ENCODE peak calls at places on chromosomes 16 and 17, in eight cellular contexts. L, C, N, O, J, K, Y and D are unnamed samples.

GRCh38 chr17:559699-560378 is 154.8 kb downstream of the VPS53 start:
- DNase-seq in L (peak), O (no peak), N (peak), K (no peak), Y (peak), J (peak), C (no peak), D (peak)

GRCh38 chr17:3732171-3732570 is 8.5 kb downstream of the HASPIN start:
- DNase-seq in J (no peak), Y (no peak), K (no peak), O (no peak), L (no peak), N (peak), C (peak), D (no peak)

GRCh38 chr16:89187337-89188063 is 12.8 kb downstream of the SLC22A31 start:
- DNase-seq in N (no peak), Y (peak), L (no peak), K (no peak), C (no peak), J (no peak), O (no peak), D (no peak)

GRCh38 chr17:13024526-13025263 is 6.9 kb upstream of the ELAC2 start:
- DNase-seq in K (peak), O (no peak), J (peak), L (peak), C (peak), N (no peak), Y (peak), D (no peak)

GRCh38 chr17:42709561-42709960 is 27.2 kb downstream of the CNTNAP1 start:
- DNase-seq in Y (no peak), O (no peak), C (no peak), J (no peak), K (no peak), L (no peak), N (no peak), D (no peak)

GRCh38 chr17:70422862-70423261 is 253.5 kb downstream of the KCNJ2 start:
- DNase-seq in K (no peak), O (no peak), J (no peak), L (no peak), N (no peak), C (no peak), Y (no peak), D (no peak)

GRCh38 chr17:77849203-77849602 is 109.3 kb upstream of the TNRC6C start:
- DNase-seq in C (no peak), J (no peak), K (no peak), O (no peak), L (no peak), N (no peak), Y (no peak), D (no peak)

GRCh38 chr17:58487589-58488427 is at the start of gene HSF5:
- DNase-seq in Y (peak), N (no peak), C (peak), K (no peak), O (no peak), L (no peak), J (no peak), D (no peak)

GRCh38 chr17:14299261-14300093 is 1.4 kb upstream of the HS3ST3B1 start:
- DNase-seq in L (no peak), Y (peak), K (peak), N (peak), C (no peak), J (no peak), O (no peak), D (no peak)

GRCh38 chr17:2894782-2895181 is 98.5 kb downstream of the RAP1GAP2 start:
- DNase-seq in K (peak), O (no peak), C (no peak), N (no peak), Y (no peak), L (no peak), J (no peak), D (no peak)

GRCh38 chr16:88058817-88059216 is 107.6 kb downstream of the BANP start:
- DNase-seq in L (no peak), N (no peak), O (no peak), J (no peak), Y (no peak), K (no peak), C (no peak), D (no peak)

GRCh38 chr17:14046978-14047377 is 22.3 kb upstream of the COX10 start:
- DNase-seq in Y (no peak), J (no peak), O (no peak), K (no peak), L (no peak), C (no peak), N (no peak), D (no peak)

GRCh38 chr17:28916302-28916934 is 13.5 kb upstream of the DHRS13 start:
- DNase-seq in C (peak), K (peak), J (no peak), N (no peak), Y (peak), O (no peak), L (no peak), D (no peak)

GRCh38 chr16:75461575-75461974 is 2.9 kb downstream of the TMEM170A start:
- DNase-seq in C (no peak), K (no peak), Y (no peak), O (no peak), N (no peak), L (no peak), J (no peak), D (no peak)

GRCh38 chr17:38879878-38880727 is 10.2 kb downstream of the LASP1 start:
- DNase-seq in K (no peak), O (no peak), J (peak), N (peak), L (peak), Y (peak), C (no peak), D (no peak)

GRCh38 chr17:56822725-56823124 is 11.0 kb downstream of the C17orf67 start:
- DNase-seq in J (no peak), O (no peak), N (no peak), K (no peak), C (no peak), Y (no peak), L (no peak), D (no peak)

GRCh38 chr17:44850612-44851011 is 2.9 kb downstream of the HIGD1B start:
- DNase-seq in J (no peak), O (no peak), C (no peak), L (no peak), K (no peak), Y (no peak), N (no peak), D (no peak)

GRCh38 chr16:81739503-81739902 is 39.6 kb upstream of the PLCG2 start:
- DNase-seq in O (no peak), N (no peak), Y (no peak), K (no peak), J (no peak), L (no peak), C (peak), D (no peak)

GRCh38 chr16:85424260-85425060 is 188.7 kb upstream of the GSE1 start:
- DNase-seq in N (peak), K (peak), C (no peak), J (no peak), O (no peak), L (no peak), Y (no peak), D (no peak)

GRCh38 chr17:75750661-75751423 is 14.2 kb downstream of the GALK1 start:
- DNase-seq in O (no peak), J (no peak), N (no peak), C (no peak), L (no peak), Y (no peak), K (no peak), D (no peak)

GRCh38 chr16:66751135-66751991 is at the start of gene DYNC1LI2:
- DNase-seq in O (no peak), K (peak), C (peak), N (peak), J (no peak), Y (peak), L (peak), D (no peak)

GRCh38 chr17:48215583-48216139 is 108.1 kb downstream of the SNX11 start:
- DNase-seq in L (peak), K (peak), O (no peak), J (no peak), N (no peak), C (peak), Y (peak), D (no peak)

GRCh38 chr17:50184057-50184456 is 17.4 kb downstream of the COL1A1 start:
- DNase-seq in J (no peak), Y (peak), O (no peak), L (no peak), C (no peak), K (no peak), N (no peak), D (no peak)
- TF ChIP-seq CTCF in J (peak), Y (peak), O (no peak), L (no peak), C (no peak), K (no peak), N (peak), D (no peak)

DNA sequence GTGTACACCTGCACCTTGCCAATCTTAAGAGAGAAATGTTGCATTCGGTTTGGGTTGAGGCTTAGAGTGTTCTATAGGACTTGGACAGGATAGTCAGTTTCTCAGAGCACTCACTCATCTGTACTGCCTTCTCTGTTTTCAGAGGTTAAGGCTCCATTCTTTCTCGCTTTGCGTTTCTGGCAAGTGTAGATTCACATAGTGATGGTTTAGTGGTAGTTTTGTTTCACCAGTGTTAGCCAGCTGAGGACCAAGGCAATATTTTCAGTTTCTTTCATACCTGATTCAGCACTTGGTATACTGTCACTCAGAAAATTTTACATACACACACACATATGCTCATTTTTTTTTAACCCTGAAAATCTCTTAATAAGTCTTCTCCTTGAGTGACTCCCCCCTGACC is 1.3 kb downstream of the ATXN1L start:
- DNase-seq in C (peak), O (no peak), J (no peak), K (no peak), L (no peak), Y (no peak), N (no peak), D (no peak)
- H3K4me3 ChIP-seq in C (peak), O (no peak), J (peak), K (peak), L (peak), Y (peak), N (peak), D (peak)

GRCh38 chr16:87053016-87053982 is 263.9 kb downstream of the C16orf95 start:
- DNase-seq in Y (no peak), N (no peak), L (no peak), J (no peak), K (no peak), C (no peak), O (no peak), D (no peak)
- TF ChIP-seq CTCF in Y (peak), N (no peak), L (no peak), J (peak), K (no peak), C (no peak), O (no peak), D (no peak)

DNA sequence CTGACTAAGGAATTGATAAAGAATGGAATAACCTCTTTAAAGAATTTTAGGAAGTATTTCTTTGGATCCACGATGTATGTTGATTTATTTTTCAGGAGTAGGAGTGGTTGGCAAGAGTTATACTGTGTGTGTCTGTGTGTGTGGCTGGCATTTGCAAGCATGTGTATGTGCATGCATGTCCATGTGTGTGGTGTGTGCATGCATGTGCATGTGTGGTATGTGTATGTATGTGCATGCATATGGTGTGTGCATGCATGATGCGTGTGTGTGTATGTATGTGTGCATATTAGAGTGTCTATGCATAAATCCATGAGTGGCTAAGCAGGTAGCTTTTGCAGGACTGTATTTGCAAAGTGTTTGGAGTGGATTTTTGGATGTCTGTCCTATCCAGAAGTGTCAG is 120.8 kb downstream of the HS3ST2 start:
- DNase-seq in Y (no peak), J (no peak), N (no peak), K (no peak), O (no peak), C (no peak), L (no peak), D (no peak)
- H3K4me3 ChIP-seq in Y (no peak), J (no peak), N (no peak), K (no peak), O (no peak), C (no peak), L (no peak), D (no peak)

DNA sequence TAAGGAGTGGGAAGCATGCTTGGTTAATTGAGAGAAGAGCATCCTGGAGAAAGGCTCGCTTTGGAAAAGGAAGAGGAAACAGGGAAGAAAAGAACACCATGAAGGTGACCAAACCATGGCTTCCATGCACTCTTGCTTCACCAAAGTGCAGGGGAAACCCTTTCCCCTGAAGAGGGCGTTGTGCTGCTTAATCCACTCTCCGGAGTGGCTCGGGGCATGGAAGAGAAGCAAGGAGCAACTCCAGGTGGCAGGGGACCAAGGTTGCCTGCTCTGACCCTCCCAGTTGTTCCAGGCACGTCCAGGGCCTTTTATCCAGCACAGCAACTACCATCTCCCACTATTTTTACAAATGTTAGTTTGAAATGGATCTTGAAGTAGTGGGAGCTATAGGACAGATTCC is 108.1 kb downstream of the STX8 start:
- DNase-seq in C (no peak), O (no peak), Y (no peak), J (no peak), N (no peak), L (no peak), K (no peak), D (no peak)
- TF ChIP-seq CTCF in C (no peak), O (no peak), Y (no peak), J (peak), N (no peak), L (no peak), K (no peak), D (no peak)

GRCh38 chr16:12147681-12148479 is 171.3 kb downstream of the SNX29 start:
- DNase-seq in O (no peak), J (no peak), Y (no peak), C (peak), L (no peak), K (no peak), N (no peak), D (no peak)
- H3K4me3 ChIP-seq in O (no peak), J (no peak), Y (no peak), C (no peak), L (no peak), K (no peak), N (no peak), D (no peak)

GRCh38 chr17:17481860-17482259 is 5.1 kb downstream of the MED9 start:
- DNase-seq in O (no peak), L (no peak), J (no peak), C (no peak), Y (no peak), N (no peak), K (no peak), D (no peak)
- TF ChIP-seq CTCF in O (no peak), L (no peak), J (no peak), C (no peak), Y (no peak), N (no peak), K (no peak), D (no peak)

GRCh38 chr17:6756425-6757012 is 673 bp downstream of the XAF1 start:
- DNase-seq in L (no peak), J (no peak), K (no peak), Y (no peak), N (no peak), O (no peak), C (no peak), D (no peak)
- H3K4me3 ChIP-seq in L (no peak), J (no peak), K (peak), Y (peak), N (peak), O (peak), C (peak), D (peak)

DNA sequence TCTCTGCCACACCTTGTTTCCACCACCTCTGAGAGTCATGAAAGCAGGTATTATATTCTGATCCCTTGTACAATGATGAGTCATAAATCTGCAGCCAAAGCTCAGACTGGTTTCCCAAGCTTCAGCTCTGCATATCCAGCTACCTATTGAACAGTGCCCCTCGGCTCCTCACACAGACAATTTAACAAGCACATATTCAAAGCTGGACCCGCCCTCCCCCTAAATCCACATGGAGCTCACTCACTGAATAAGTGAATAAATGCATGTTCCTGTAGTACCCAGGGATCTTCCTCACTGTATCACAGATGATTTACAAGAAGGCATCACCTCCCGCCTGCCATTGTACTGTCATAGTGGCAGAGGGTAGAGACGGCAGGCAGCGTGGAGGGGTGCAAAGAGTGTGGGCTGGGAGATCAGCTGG is 516.4 kb downstream of the GRIN2A start:
- DNase-seq in L (peak), J (peak), K (peak), C (no peak), N (no peak), O (no peak), Y (no peak), D (no peak)
- TF ChIP-seq CTCF in L (no peak), J (no peak), K (no peak), C (no peak), N (no peak), O (no peak), Y (no peak), D (no peak)